ENCODE peak calls at places on chromosomes 13 and 19, in five cellular contexts. S is HepG2, A is GM12878, K is H1, U is K562. I is an unnamed sample.
A peak's percentile ranks its signal among the peaks of the same experiment; 100 is the strongest.

GRCh38 chr13:48741377-48741776 is 87.6 kb downstream of the CYSLTR2 start:
- DNase-seq in S (no peak), A (no peak), K (no peak), U (no peak), I (no peak)

GRCh38 chr13:102012299-102013293 is 389.3 kb downstream of the FGF14 start:
- DNase-seq in S (no peak), A (no peak), K (no peak), U (no peak), I (no peak)

GRCh38 chr19:7559102-7559501 is 23.6 kb downstream of the PNPLA6 start:
- DNase-seq in S (no peak), A (no peak), K (no peak), U (no peak), I (no peak)

GRCh38 chr13:68099616-68100015 is 869.5 kb upstream of the PCDH9 start:
- DNase-seq in S (no peak), A (no peak), K (no peak), U (no peak), I (no peak)

GRCh38 chr19:51719251-51719901 is 4.4 kb downstream of the HAS1 start:
- DNase-seq in S (no peak), A (no peak), K (no peak), U (no peak), I (peak; percentile 47)

GRCh38 chr13:24254151-24254810 is 55.1 kb upstream of the C1QTNF9 start:
- DNase-seq in S (no peak), A (no peak), K (no peak), U (no peak), I (no peak)

GRCh38 chr13:73505487-73505886 is 446.7 kb downstream of the KLF5 start:
- DNase-seq in S (no peak), A (no peak), K (no peak), U (no peak), I (no peak)

GRCh38 chr19:47176071-47176626 is 45.5 kb downstream of the SAE1 start:
- DNase-seq in S (no peak), A (no peak), K (no peak), U (no peak), I (no peak)

GRCh38 chr19:18351544-18351943 is 11.1 kb downstream of the PGPEP1 start:
- DNase-seq in S (no peak), A (no peak), K (no peak), U (no peak), I (no peak)

GRCh38 chr13:29883941-29884518 is 33.6 kb upstream of the UBL3 start:
- DNase-seq in S (no peak), A (no peak), K (no peak), U (no peak), I (no peak)

GRCh38 chr13:112532837-112533745 is 54.9 kb downstream of the TUBGCP3 start:
- DNase-seq in S (no peak), A (no peak), K (no peak), U (no peak), I (no peak)

GRCh38 chr19:11155373-11156120 is at the start of gene SPC24:
- DNase-seq in S (peak; percentile 98), A (peak; percentile 94), K (peak; percentile 94), U (peak; percentile 100), I (peak; percentile 96)

GRCh38 chr13:42348576-42348975 is 76.6 kb downstream of the AKAP11 start:
- DNase-seq in S (no peak), A (no peak), K (no peak), U (no peak), I (no peak)

GRCh38 chr13:83272076-83272475 is 610.2 kb downstream of the SLITRK1 start:
- DNase-seq in S (no peak), A (no peak), K (no peak), U (no peak), I (no peak)

GRCh38 chr19:6969490-6969889 is 51.7 kb downstream of the MBD3L2B start:
- DNase-seq in S (no peak), A (no peak), K (no peak), U (no peak), I (no peak)

GRCh38 chr19:48859711-48860572 is 8.5 kb downstream of the PLEKHA4 start:
- DNase-seq in S (no peak), A (no peak), K (no peak), U (peak; percentile 99), I (peak; percentile 82)

GRCh38 chr13:75405976-75406703 is 75.8 kb downstream of the TBC1D4 start:
- DNase-seq in S (no peak), A (no peak), K (no peak), U (no peak), I (no peak)

GRCh38 chr19:46373573-46374359 is 26.9 kb downstream of the PPP5C start:
- DNase-seq in S (no peak), A (no peak), K (peak; percentile 62), U (no peak), I (peak; percentile 61)

GRCh38 chr13:46855166-46855565 is 41.7 kb downstream of the HTR2A start:
- DNase-seq in S (no peak), A (no peak), K (no peak), U (no peak), I (no peak)

GRCh38 chr13:23848639-23849282 is 40.4 kb downstream of the MIPEP start:
- DNase-seq in S (no peak), A (no peak), K (no peak), U (no peak), I (no peak)

GRCh38 chr19:19461306-19461670 is 54.1 kb downstream of the TSSK6 start:
- DNase-seq in S (no peak), A (no peak), K (no peak), U (no peak), I (no peak)

GRCh38 chr13:34076943-34077703 is 259.2 kb downstream of the RFC3 start:
- DNase-seq in S (peak; percentile 16), A (no peak), K (no peak), U (no peak), I (no peak)

GRCh38 chr19:45211751-45212381 is 33.3 kb downstream of the BLOC1S3 start:
- DNase-seq in S (no peak), A (no peak), K (no peak), U (no peak), I (no peak)
- TF ChIP-seq ATF2 in S (no peak), A (no peak), K (no peak), U (no peak), I (no peak)

GRCh38 chr19:33416307-33417215 is 43.1 kb downstream of the CEBPG start:
- DNase-seq in S (peak; percentile 44), A (no peak), K (peak; percentile 29), U (peak; percentile 87), I (peak; percentile 87)
- TF ChIP-seq ATF2 in S (no peak), A (no peak), K (no peak), U (no peak), I (no peak)

GRCh38 chr19:37217533-37217854 is 520 bp upstream of the ZNF383 start:
- DNase-seq in S (no peak), A (no peak), K (no peak), U (peak; percentile 80), I (no peak)
- TF ChIP-seq ATF2 in S (no peak), A (no peak), K (no peak), U (no peak), I (no peak)

GRCh38 chr19:5536337-5536894 is 31.3 kb downstream of the TINCR start:
- DNase-seq in S (no peak), A (no peak), K (peak; percentile 70), U (peak; percentile 32), I (peak; percentile 91)
- TF ChIP-seq ATF2 in S (no peak), A (no peak), K (peak; percentile 43), U (no peak), I (no peak)

GRCh38 chr13:36712785-36713184 is 39.0 kb downstream of the SERTM1 start:
- DNase-seq in S (no peak), A (no peak), K (no peak), U (no peak), I (no peak)
- TF ChIP-seq ATF2 in S (no peak), A (no peak), K (no peak), U (no peak), I (no peak)

I was measured in WTC11.